ENCODE peak calls at places on chromosomes 13 and 19, in eight cellular contexts. R is upper lobe of right lung; W is tibial artery; H is fibroblast of lung; N is osteoblast; T is stomach; Q is CD4-positive, CD25-positive, alpha-beta regulatory T cell; X is PC-3. K is an unnamed sample. For H3K4me1 and H3K9me3, the result is how much of the 10 kb centered on the place peaks cover.

GRCh38 chr19:5691205-5691929 is 1.3 kb downstream of the RPL36 start:
- DNase-seq in R (peak), W (no peak), H (peak), N (peak), T (peak), Q (no peak), X (peak), K (peak)

GRCh38 chr13:84812789-84813188 is 930.5 kb upstream of the SLITRK1 start:
- DNase-seq in R (no peak), W (no peak), H (no peak), N (no peak), T (no peak), Q (no peak), X (no peak), K (no peak)

GRCh38 chr19:38304866-38305429 is 897 bp downstream of the C19orf33 start:
- DNase-seq in R (peak), W (no peak), H (no peak), N (no peak), T (peak), Q (no peak), X (peak), K (no peak)

GRCh38 chr13:111363591-111363990 is 43.1 kb downstream of the TEX29 start:
- DNase-seq in R (no peak), W (no peak), H (no peak), N (no peak), T (no peak), Q (no peak), X (no peak), K (no peak)

GRCh38 chr13:20475927-20476691 is 49.5 kb downstream of the CRYL1 start:
- DNase-seq in R (no peak), W (no peak), H (no peak), N (no peak), T (peak), Q (peak), X (no peak), K (no peak)

GRCh38 chr13:44052843-44053607 is 173.3 kb downstream of the LACC1 start:
- DNase-seq in R (peak), W (peak), H (peak), N (no peak), T (no peak), Q (no peak), X (no peak), K (no peak)

GRCh38 chr19:10686661-10687517 is 14.3 kb upstream of the QTRT1 start:
- DNase-seq in R (no peak), W (no peak), H (peak), N (peak), T (no peak), Q (no peak), X (peak), K (no peak)

GRCh38 chr13:29978211-29978610 is 127.8 kb upstream of the UBL3 start:
- DNase-seq in R (no peak), W (no peak), H (no peak), N (no peak), T (no peak), Q (no peak), X (no peak), K (no peak)

GRCh38 chr19:39237200-39238184 is 7.3 kb downstream of the IFNL3 start:
- DNase-seq in R (peak), W (no peak), H (no peak), N (peak), T (peak), Q (no peak), X (peak), K (no peak)

GRCh38 chr13:80171096-80171495 is 169.8 kb downstream of the SPRY2 start:
- DNase-seq in R (no peak), W (no peak), H (no peak), N (no peak), T (no peak), Q (no peak), X (no peak), K (no peak)

GRCh38 chr19:39398297-39398864 is 7.2 kb downstream of the MED29 start:
- DNase-seq in R (peak), W (peak), H (peak), N (peak), T (peak), Q (no peak), X (peak), K (no peak)

GRCh38 chr13:88085036-88085435 is 413.9 kb downstream of the SLITRK5 start:
- DNase-seq in R (no peak), W (no peak), H (peak), N (no peak), T (no peak), Q (no peak), X (no peak), K (no peak)

GRCh38 chr19:1884291-1884718 is 991 bp downstream of the ABHD17A start:
- DNase-seq in R (no peak), W (no peak), H (no peak), N (peak), T (no peak), Q (no peak), X (no peak), K (no peak)

GRCh38 chr13:74166286-74166685 is 32.1 kb upstream of the KLF12 start:
- DNase-seq in R (no peak), W (no peak), H (no peak), N (peak), T (no peak), Q (no peak), X (no peak), K (no peak)

GRCh38 chr13:60583911-60584753 is 187.1 kb downstream of the TDRD3 start:
- DNase-seq in R (no peak), W (no peak), H (peak), N (peak), T (no peak), Q (no peak), X (peak), K (peak)

GRCh38 chr19:17414097-17414496 is 5.8 kb upstream of the MVB12A start:
- DNase-seq in R (no peak), W (no peak), H (no peak), N (no peak), T (no peak), Q (no peak), X (no peak), K (no peak)
- H3K4me1 ChIP-seq in R (under half), W (under half), H (under half), N (under half), T (under half), Q (under half), X (under half), K (under half)

GRCh38 chr19:53960886-53961285 is 1.9 kb upstream of the CACNG8 start:
- DNase-seq in R (no peak), W (no peak), H (no peak), N (peak), T (no peak), Q (no peak), X (no peak), K (no peak)

GRCh38 chr19:53960187-53960586 is 2.5 kb upstream of the CACNG8 start:
- DNase-seq in R (no peak), W (no peak), H (no peak), N (peak), T (no peak), Q (no peak), X (no peak), K (no peak)

GRCh38 chr19:53962887-53963435 is at the start of gene CACNG8:
- DNase-seq in R (no peak), W (no peak), H (no peak), N (peak), T (no peak), Q (no peak), X (no peak), K (no peak)

GRCh38 chr19:53959176-53959757 is 3.5 kb upstream of the CACNG8 start:
- DNase-seq in R (peak), W (no peak), H (no peak), N (peak), T (no peak), Q (no peak), X (no peak), K (no peak)

GRCh38 chr19:53961523-53962345 is 1.0 kb upstream of the CACNG8 start:
- DNase-seq in R (no peak), W (no peak), H (no peak), N (peak), T (no peak), Q (no peak), X (no peak), K (no peak)
- H3K4me3 ChIP-seq in R (no peak), W (no peak), H (peak), N (no peak), T (no peak), Q (no peak), X (no peak), K (peak)

DNA sequence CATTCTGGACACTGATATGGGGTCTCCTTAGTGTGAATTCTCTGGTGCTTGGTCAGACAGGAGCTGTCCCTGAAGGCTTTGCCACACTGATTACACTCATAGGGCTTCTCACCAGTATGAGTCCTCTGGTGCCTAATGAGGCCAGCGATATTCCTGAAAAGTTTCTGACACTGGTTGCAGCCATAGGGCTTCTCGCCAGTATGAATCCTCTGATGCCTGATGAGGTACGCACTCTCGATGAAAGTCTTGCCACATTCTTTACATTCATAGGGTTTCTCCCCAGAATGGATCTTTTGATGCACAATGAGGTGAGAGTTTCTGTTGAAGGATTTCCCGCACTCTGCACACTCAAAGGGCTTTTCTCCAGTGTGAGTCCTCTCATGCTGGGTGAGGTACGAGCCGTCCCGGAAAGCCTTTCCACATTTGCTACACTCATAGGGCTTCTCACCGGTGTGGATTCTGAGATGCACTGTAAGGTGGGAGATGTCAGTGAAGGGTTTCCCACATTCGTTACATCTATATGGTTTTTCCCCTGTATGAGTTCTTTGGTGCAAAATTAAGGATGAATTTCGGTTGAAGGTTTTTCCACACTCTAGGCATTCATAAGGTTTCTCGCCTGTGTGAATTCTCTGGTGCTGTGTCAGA is 22.4 kb downstream of the ZNF329 start:
- DNase-seq in R (no peak), W (no peak), H (no peak), N (no peak), T (no peak), Q (no peak), X (peak), K (no peak)
- H3K9me3 ChIP-seq in R (half or more), W (half or more), H (under half), N (half or more), T (half or more), Q (half or more), X (half or more), K (half or more)

DNA sequence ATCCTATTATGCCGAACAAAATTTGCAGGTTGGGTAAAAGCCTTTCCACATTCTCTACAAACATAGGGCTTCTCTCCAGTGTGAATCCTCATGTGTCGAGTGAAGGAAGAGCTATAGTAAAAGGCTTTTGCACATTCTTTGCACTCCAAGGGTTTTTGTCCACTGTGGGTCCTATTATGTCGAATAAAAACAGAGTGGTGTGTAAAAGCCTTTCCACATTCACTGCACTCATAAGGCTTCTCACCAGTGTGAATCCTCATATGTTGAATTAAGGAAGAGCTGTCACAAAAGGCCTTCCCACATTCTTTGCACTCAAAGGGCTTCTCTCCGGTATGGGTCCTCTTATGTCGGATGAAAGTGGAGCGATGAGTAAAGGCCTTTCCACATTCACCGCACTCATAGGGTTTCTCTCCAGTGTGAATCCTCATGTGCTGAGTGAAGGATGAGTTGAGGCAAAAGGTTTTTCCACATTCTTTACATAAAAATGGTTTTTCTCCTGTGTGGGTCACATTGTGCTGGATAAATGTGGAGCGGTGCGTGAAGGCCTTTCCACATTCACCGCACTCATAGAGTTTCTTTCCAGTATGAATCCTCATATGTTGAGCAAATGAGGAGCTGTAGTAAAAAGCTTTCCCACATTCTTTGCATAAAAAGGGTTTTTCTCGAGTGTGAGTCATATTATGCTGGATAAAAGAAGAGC is 13.6 kb downstream of the ZNF599 start:
- DNase-seq in R (no peak), W (no peak), H (no peak), N (no peak), T (no peak), Q (no peak), X (no peak), K (no peak)
- H3K4me1 ChIP-seq in R (under half), W (under half), H (under half), N (under half), T (under half), Q (under half), X (under half), K (under half)

DNA sequence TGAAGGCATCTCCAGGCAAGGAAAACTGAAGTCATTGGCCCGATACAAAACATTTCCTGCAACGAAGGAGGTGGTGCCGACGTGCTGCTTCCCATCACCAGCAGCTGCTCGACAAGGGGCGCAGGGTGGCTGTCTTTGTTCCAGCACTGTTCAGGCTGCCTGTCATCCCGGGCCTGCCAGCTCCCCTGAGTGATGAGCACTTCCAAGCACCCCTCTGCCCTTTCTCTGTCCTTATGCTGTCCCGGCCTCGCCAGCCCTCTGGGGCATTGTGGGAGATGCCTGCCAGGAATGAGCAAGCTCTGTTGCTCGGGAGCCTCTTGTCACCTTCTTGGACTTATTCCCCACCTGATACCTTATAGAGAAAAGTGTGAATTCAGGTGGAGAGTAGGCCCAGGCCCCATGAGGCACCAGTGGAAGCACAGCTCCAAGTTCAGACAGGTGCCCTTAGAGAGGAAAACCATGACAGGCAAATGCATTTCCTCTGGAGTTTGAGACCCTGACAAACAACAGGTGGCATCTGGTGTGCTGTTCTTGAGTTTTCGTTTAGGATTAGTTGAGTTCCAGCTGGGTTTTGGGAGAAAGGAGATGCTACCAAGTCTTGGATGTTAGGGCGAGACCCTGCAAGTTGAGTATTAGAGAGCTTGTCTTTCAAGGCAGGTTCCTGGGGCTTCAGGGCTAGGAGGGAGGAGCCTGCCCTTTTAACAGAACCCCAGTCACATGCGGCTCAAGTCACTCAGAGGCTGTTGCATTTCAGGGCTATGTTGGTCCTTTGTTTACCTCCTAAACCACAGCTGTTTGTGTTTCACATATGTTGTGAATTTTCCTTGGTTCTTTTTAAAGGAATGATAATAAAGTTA is 21.4 kb downstream of the BBC3 start:
- DNase-seq in R (no peak), W (no peak), H (peak), N (no peak), T (no peak), Q (no peak), X (no peak), K (peak)
- H3K4me3 ChIP-seq in R (no peak), W (no peak), H (no peak), N (no peak), T (no peak), Q (no peak), X (no peak), K (no peak)

DNA sequence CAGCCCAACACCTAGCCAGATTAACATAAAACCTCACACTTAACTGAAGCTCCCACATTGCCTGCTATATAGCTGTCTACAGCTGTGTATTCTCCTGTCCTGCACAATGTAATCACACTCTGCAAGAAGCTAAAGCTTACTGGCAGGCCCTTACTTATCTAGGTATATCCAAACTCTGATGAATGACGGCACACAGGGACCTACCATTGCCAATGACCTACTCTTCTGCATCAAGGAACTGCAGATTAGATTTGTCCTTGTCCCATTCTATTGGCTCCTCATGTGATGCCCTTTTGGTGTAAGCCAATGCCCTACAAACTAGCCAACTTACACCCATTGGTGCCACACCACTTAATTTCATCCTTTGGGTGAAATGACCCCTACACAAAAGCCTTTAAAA is 26.4 kb downstream of the ZNF45 start:
- DNase-seq in R (no peak), W (no peak), H (no peak), N (no peak), T (no peak), Q (no peak), X (no peak), K (no peak)
- H3K9me3 ChIP-seq in R (half or more), W (half or more), H (under half), N (under half), T (half or more), Q (half or more), X (under half), K (under half)

GRCh38 chr13:40878321-40878720 is 88.9 kb downstream of the SLC25A15 start:
- DNase-seq in R (no peak), W (no peak), H (no peak), N (no peak), T (no peak), Q (no peak), X (no peak), K (no peak)
- H3K4me1 ChIP-seq in R (under half), W (under half), H (under half), N (under half), T (under half), Q (under half), X (under half), K (under half)

K was measured in SJSA1.